ENCODE peak calls at places on chromosomes 16 and 17, in four cellular contexts. I is upper lobe of right lung, O is brain microvascular endothelial cell, W is lower leg skin. Z is an unnamed sample.

GRCh38 chr16:84277244-84277823 is 17.3 kb upstream of the WFDC1 start:
- DNase-seq in I (peak), W (peak), O (peak), Z (peak)

GRCh38 chr16:51853586-51853985 is 693.4 kb downstream of the TOX3 start:
- DNase-seq in O (no peak), W (no peak), I (no peak), Z (no peak)

GRCh38 chr16:3608069-3608468 is 3.3 kb downstream of the SLX4 start:
- DNase-seq in O (no peak), I (peak), W (no peak), Z (no peak)

GRCh38 chr16:11100239-11100750 is 155.7 kb downstream of the SOCS1 start:
- DNase-seq in I (no peak), W (peak), O (peak), Z (no peak)

GRCh38 chr16:47311738-47312505 is 148.9 kb downstream of the ITFG1 start:
- DNase-seq in O (no peak), I (no peak), W (no peak), Z (no peak)

GRCh38 chr17:73731733-73732132 is 87.5 kb upstream of the SDK2 start:
- DNase-seq in W (no peak), I (no peak), O (no peak), Z (no peak)

GRCh38 chr16:82728901-82729300 is 102.1 kb downstream of the CDH13 start:
- DNase-seq in W (no peak), I (no peak), O (no peak), Z (no peak)

GRCh38 chr17:62823111-62823895 is 15.2 kb upstream of the MARCHF10 start:
- DNase-seq in O (no peak), W (no peak), I (no peak), Z (no peak)

GRCh38 chr17:66727634-66728570 is 107.0 kb upstream of the CACNG5 start:
- DNase-seq in O (peak), W (peak), I (peak), Z (peak)

GRCh38 chr17:900336-900735 is 79.2 kb downstream of the NXN start:
- DNase-seq in W (no peak), I (no peak), O (no peak), Z (no peak)

GRCh38 chr16:53504161-53504663 is 1.2 kb upstream of the AKTIP start:
- DNase-seq in O (peak), W (peak), I (peak), Z (no peak)

GRCh38 chr17:81461607-81462500 is 50.7 kb downstream of the ACTG1 start:
- DNase-seq in O (no peak), W (no peak), I (no peak), Z (no peak)

GRCh38 chr17:82010575-82011525 is 11.8 kb downstream of the CENPX start:
- DNase-seq in I (no peak), O (no peak), W (no peak), Z (no peak)

GRCh38 chr17:32931686-32932085 is 3.7 kb downstream of the TMEM98 start:
- DNase-seq in O (no peak), W (no peak), I (no peak), Z (no peak)

GRCh38 chr16:53773150-53773846 is 69.3 kb downstream of the FTO start:
- DNase-seq in O (peak), W (peak), I (no peak), Z (no peak)

GRCh38 chr17:41777579-41778188 is 8.8 kb downstream of the JUP start:
- DNase-seq in W (no peak), O (peak), I (peak), Z (no peak)

GRCh38 chr17:7222972-7223292 is 3.2 kb downstream of the ACADVL start:
- DNase-seq in O (no peak), I (no peak), W (no peak), Z (no peak)

GRCh38 chr17:11251561-11252107 is 10.6 kb downstream of the SHISA6 start:
- DNase-seq in O (no peak), I (no peak), W (no peak), Z (no peak)

GRCh38 chr17:69819316-69820087 is 255.5 kb upstream of the KCNJ16 start:
- DNase-seq in W (no peak), I (no peak), O (no peak), Z (no peak)

GRCh38 chr16:1559446-1559975 is 26.0 kb downstream of the TMEM204 start:
- DNase-seq in W (no peak), O (no peak), I (no peak), Z (no peak)

GRCh38 chr16:87812200-87812656 is 46.4 kb upstream of the KLHDC4 start:
- DNase-seq in I (no peak), O (no peak), W (no peak), Z (no peak)

GRCh38 chr16:55333690-55334089 is 9.7 kb downstream of the IRX6 start:
- DNase-seq in O (no peak), W (no peak), I (no peak), Z (no peak)

GRCh38 chr17:36856921-36857381 is 80.3 kb upstream of the LHX1 start:
- DNase-seq in O (no peak), W (no peak), I (no peak), Z (no peak)

GRCh38 chr17:46788796-46789195 is 29.7 kb downstream of the WNT3 start:
- DNase-seq in O (no peak), I (no peak), W (no peak), Z (no peak)

GRCh38 chr17:82697808-82698064 is 762 bp downstream of the RAB40B start:
- DNase-seq in I (no peak), O (no peak), W (no peak), Z (no peak)

GRCh38 chr17:67194134-67194533 is 50.9 kb downstream of the HELZ start:
- DNase-seq in I (no peak), W (no peak), O (peak), Z (no peak)

GRCh38 chr17:51908841-51909537 is 249.5 kb downstream of the CA10 start:
- DNase-seq in I (no peak), O (no peak), W (no peak), Z (no peak)

GRCh38 chr16:88298166-88298881 is 84.4 kb upstream of the ZNF469 start:
- DNase-seq in I (no peak), O (peak), W (peak), Z (no peak)

GRCh38 chr17:70251704-70252103 is 82.4 kb downstream of the KCNJ2 start:
- DNase-seq in I (no peak), W (no peak), O (no peak), Z (no peak)

GRCh38 chr17:32933881-32934280 is 5.9 kb downstream of the TMEM98 start:
- DNase-seq in I (no peak), W (no peak), O (no peak), Z (no peak)

GRCh38 chr16:9906218-9906617 is 276.0 kb downstream of the GRIN2A start:
- DNase-seq in O (no peak), W (no peak), I (no peak), Z (no peak)

GRCh38 chr17:2902546-2902945 is 106.3 kb downstream of the RAP1GAP2 start:
- DNase-seq in O (no peak), W (no peak), I (no peak), Z (no peak)

GRCh38 chr17:54900457-54901229 is at the start of gene TOM1L1:
- DNase-seq in W (peak), O (peak), I (peak), Z (peak)

GRCh38 chr17:2094891-2095535 is 40.1 kb downstream of the HIC1 start:
- DNase-seq in O (peak), W (peak), I (peak), Z (no peak)

GRCh38 chr17:69592692-69593350 is 178.3 kb downstream of the MAP2K6 start:
- DNase-seq in O (peak), I (no peak), W (no peak), Z (no peak)

GRCh38 chr17:7476474-7476873 is 3.0 kb downstream of the ZBTB4 start:
- DNase-seq in I (no peak), O (no peak), W (no peak), Z (no peak)

GRCh38 chr17:67574658-67575293 is 143.0 kb upstream of the NOL11 start:
- DNase-seq in I (no peak), O (no peak), W (no peak), Z (no peak)

DNA sequence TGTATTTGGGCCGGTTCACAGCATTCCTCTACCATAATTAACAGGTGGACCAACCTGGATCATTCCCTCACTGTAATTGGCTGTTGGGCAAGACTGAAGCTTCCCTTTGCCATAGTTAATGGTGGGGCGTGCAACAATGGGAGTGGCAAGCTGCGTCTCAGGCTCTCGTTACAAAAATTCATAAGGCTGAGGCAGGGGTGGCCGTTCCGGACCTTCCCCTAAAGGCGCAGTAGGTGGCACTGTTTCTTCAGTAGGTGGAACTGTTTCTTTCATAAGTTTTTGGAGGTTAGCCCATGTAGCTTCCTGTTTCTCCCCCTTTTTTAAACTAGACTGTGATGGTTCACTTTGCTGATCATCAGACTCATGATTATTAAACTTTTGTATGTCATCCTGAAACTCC is 17.0 kb upstream of the TMC5 start:
- DNase-seq in O (no peak), W (no peak), I (no peak), Z (no peak)
- TF ChIP-seq CTCF in O (no peak), W (no peak), I (peak), Z (no peak)

DNA sequence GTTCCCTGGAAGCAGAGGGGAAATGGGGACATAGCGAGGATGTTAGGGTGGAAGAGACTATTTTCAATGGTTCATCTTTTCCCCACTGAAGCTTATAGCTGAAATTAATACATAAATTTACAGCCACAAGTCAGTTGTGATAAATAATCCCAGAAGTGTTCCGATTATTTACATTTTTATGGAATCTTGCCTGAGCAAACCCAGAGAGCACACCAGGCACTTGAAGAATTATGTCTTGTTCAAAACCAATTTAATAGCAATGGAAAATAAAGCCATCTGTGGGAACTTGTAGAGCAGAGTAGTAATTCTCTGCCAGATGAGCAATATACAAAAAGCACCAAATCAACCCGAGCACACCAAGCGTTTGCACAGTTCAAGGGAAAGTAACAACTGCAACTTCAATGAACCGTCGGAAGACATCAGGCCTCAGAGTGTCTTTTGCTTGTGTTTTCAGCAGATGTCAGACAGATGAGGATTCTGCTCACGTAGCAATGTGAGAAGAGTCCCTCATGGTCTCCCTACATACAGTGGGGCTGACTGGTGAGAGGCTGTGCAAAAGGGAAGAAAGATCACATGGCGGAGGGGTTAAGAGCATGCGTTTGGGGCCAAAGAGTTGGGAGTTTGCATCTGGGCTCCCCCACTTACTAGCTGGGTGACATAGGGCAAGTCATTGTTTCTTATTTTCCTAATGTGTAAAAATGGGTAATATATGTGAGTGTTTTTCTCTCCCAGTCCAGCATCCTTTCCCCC is 148.7 kb upstream of the HS3ST2 start:
- DNase-seq in O (no peak), I (no peak), W (no peak), Z (peak)
- TF ChIP-seq CTCF in O (no peak), I (no peak), W (no peak), Z (no peak)

DNA sequence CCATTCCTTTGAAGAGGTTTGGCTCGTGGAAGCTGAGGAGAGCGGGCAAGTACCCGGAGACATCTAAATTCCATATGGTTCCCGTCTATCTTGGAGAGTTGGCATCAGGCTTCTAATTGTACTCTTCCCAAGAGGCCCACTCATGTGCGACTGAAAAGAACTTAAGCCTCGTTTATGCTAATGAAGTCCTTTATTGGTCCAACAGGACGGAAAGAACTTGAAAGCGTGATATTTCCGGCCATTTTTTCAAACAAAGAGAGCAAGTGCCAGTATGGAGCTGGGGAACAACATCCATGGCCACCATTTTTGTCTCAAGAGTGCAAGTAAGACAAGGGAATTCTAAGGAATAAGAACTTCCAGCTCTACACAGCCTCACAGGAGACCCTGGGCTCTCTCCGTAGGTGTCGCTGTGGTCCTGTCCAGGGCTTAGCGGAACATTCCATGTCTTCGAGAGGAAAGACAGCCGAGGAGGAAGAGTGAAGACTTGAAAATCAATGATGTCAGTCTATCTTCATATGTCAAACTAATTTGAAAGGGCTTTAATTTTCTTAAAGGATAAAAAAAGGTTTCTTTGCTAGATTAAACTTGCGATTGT is 566.0 kb upstream of the PSMD7 start:
- DNase-seq in I (no peak), W (no peak), O (no peak), Z (no peak)
- TF ChIP-seq CTCF in I (no peak), W (no peak), O (no peak), Z (no peak)

DNA sequence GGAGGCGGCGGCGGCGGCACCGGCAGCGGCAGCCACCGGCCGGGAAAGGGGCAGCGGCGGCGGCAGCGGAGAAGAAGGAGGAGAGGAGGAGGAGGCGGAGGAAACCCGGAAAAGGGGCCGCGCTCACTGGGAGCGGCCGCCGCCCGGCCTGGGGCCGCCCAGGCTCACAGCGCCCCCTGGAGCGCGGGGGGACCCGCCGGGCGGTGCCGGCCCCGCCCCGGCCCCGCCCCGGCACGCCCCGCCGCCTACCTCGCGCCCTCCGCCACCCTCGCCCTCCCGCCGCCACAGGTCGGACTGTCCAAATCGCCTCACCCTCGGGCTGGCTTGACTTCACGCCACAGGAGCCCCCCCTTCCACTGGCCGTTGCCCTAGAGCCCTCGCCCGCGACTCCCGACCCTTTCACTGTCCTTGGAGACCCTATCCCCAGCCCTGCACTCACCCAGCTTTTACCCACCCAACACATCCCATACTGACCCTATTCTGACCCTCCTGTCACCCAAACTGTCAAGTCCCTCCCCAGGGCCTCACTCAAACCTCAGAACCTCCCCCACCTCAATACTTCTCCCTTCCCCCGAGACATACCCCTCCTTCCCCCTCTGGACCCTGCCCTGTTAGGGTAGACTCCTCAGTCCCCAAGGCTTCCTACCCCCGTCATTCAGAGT is at the start of gene CSNK2A2:
- DNase-seq in W (peak), O (peak), I (peak), Z (peak)
- TF ChIP-seq CTCF in W (no peak), O (no peak), I (no peak), Z (no peak)

DNA sequence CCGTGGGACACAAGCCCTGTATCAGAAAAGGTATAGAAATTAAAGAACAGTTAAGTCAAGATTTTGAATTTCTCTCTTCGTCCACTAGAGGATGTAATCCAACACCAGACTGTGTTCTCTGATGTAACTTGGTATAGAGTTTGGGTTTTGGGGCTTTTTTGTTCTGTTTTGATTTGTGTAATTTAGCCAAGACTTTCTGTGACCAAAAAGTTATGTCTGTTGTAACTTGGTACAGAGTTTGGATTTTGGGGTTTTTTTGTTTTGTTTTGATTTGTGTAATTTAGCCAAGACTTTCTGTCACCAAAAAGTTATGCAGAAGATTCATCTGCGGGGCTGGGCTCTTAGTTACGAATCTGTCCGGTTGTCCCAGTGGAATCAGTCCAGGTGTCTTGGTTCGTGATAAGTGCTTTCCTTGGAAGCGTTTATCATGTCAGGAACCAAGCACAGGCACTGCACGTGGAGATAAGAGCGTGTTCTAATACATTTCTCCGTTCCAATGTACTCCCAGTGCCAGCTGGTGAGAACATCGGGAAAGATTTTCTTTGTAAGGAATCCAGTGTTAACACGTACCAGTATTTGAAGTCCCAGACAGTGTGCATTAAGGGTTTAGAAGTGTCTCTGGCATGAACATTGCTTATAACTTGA is 44.1 kb upstream of the SEC14L1 start:
- DNase-seq in O (no peak), I (no peak), W (no peak), Z (no peak)
- TF ChIP-seq CTCF in O (peak), I (peak), W (no peak), Z (peak)

GRCh38 chr16:80369138-80369537 is 171.7 kb upstream of the DYNLRB2 start:
- DNase-seq in W (no peak), I (no peak), O (no peak), Z (no peak)

GRCh38 chr16:80372341-80372740 is 168.5 kb upstream of the DYNLRB2 start:
- DNase-seq in O (no peak), W (no peak), I (no peak), Z (no peak)

GRCh38 chr16:80367037-80367658 is 173.6 kb upstream of the DYNLRB2 start:
- DNase-seq in O (no peak), W (no peak), I (no peak), Z (no peak)

GRCh38 chr16:80366023-80366422 is 174.8 kb upstream of the DYNLRB2 start:
- DNase-seq in O (no peak), I (no peak), W (no peak), Z (no peak)

DNA sequence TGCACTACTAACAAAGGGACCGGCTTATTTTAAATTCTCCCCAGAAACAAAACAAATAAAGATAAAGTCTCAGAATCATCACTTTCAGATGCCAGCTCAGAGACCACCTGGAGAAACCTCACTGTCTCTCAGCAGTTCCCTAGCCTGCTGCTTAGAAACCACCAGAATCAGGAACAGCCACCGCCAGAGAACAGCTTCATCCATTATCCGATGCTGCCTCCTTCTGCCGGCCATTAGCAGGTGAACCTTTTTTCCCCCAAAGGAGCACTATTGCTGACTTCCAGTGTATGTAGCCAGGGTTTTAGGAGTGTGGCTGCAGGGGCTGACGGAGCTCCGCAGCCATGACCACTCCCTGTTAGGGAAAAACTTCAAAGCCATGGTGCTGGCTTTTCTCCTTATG is 171.2 kb upstream of the DYNLRB2 start:
- DNase-seq in O (peak), W (peak), I (no peak), Z (peak)
- TF ChIP-seq CTCF in O (peak), W (no peak), I (peak), Z (no peak)

Z was measured in mesothelial cell of epicardium.